ENCODE peak calls at places on chromosomes 3 and 15, in four cellular contexts. J is nucleus accumbens, H is T-helper 2 cell, T is IMR-90. Q is an unnamed sample.

GRCh38 chr3:54954516-54954915 is 26.7 kb upstream of the LRTM1 start:
- DNase-seq in J (no peak), H (no peak), T (no peak), Q (no peak)

GRCh38 chr3:30034246-30034991 is 572.0 kb upstream of the TGFBR2 start:
- DNase-seq in J (no peak), H (no peak), T (no peak), Q (no peak)

GRCh38 chr3:49805884-49806701 is 3.0 kb downstream of the INKA1 start:
- DNase-seq in J (no peak), H (no peak), T (no peak), Q (no peak)

GRCh38 chr15:34656005-34656604 is 72.7 kb upstream of the GOLGA8B start:
- DNase-seq in J (no peak), H (no peak), T (no peak), Q (no peak)

GRCh38 chr3:166405465-166405864 is 568.2 kb upstream of the BCHE start:
- DNase-seq in J (no peak), H (no peak), T (no peak), Q (no peak)

GRCh38 chr15:74525328-74525727 is 15.7 kb upstream of the ARID3B start:
- DNase-seq in J (no peak), H (no peak), T (no peak), Q (peak)

GRCh38 chr3:133444071-133444774 is 44.4 kb downstream of the BFSP2 start:
- DNase-seq in J (no peak), H (peak), T (peak), Q (peak)

GRCh38 chr3:101829066-101829830 is 20.1 kb upstream of the NFKBIZ start:
- DNase-seq in J (peak), H (peak), T (peak), Q (peak)

GRCh38 chr15:99486371-99487336 is 79.1 kb upstream of the MEF2A start:
- DNase-seq in J (peak), H (no peak), T (peak), Q (peak)

GRCh38 chr3:104952587-104952986 is 414.1 kb upstream of the ALCAM start:
- DNase-seq in J (no peak), H (no peak), T (peak), Q (peak)

GRCh38 chr3:55330355-55330754 is 156.8 kb downstream of the WNT5A start:
- DNase-seq in J (no peak), H (no peak), T (peak), Q (peak)

GRCh38 chr3:141051641-141052569 is 758 bp downstream of the SPSB4 start:
- DNase-seq in J (no peak), H (no peak), T (peak), Q (peak)

GRCh38 chr15:57509965-57510364 is 81.7 kb upstream of the MYZAP start:
- DNase-seq in J (no peak), H (no peak), T (no peak), Q (no peak)

Q was measured in fibroblast of the aortic adventitia.